ENCODE peak calls at places on chromosomes 5 and 9, in five cellular contexts. Y is CD4-positive, alpha-beta memory T cell; X is right atrium auricular region; T is heart right ventricle; H is heart left ventricle. Z is an unnamed sample.

GRCh38 chr5:140246378-140247122 is 56.4 kb downstream of the PFDN1 start:
- DNase-seq in X (peak; percentile 80), T (peak; percentile 59), H (peak; percentile 62), Y (no peak), Z (no peak)

GRCh38 chr9:80787636-80788035 is 901.7 kb downstream of the TLE1 start:
- DNase-seq in T (no peak), X (no peak), H (no peak), Y (no peak), Z (no peak)

GRCh38 chr5:32779754-32780415 is 68.8 kb downstream of the NPR3 start:
- DNase-seq in H (no peak), T (no peak), X (no peak), Y (no peak), Z (no peak)

GRCh38 chr9:134487066-134487710 is 154.4 kb upstream of the COL5A1 start:
- DNase-seq in Y (no peak), T (peak; percentile 1), H (peak; percentile 11), X (no peak), Z (no peak)

GRCh38 chr9:129276486-129277260 is 98.6 kb upstream of the IER5L start:
- DNase-seq in Y (no peak), H (peak; percentile 13), T (peak; percentile 3), X (no peak), Z (peak; percentile 22)

GRCh38 chr5:153938131-153938842 is 100.4 kb downstream of the FAM114A2 start:
- DNase-seq in X (no peak), Y (no peak), H (no peak), T (no peak), Z (no peak)

GRCh38 chr5:157772077-157772613 is 28.6 kb downstream of the LSM11 start:
- DNase-seq in T (no peak), X (no peak), H (no peak), Y (no peak), Z (no peak)

GRCh38 chr5:172102913-172103629 is 85.0 kb downstream of the STK10 start:
- DNase-seq in X (peak; percentile 87), T (peak; percentile 50), H (no peak), Y (no peak), Z (no peak)

GRCh38 chr5:139588962-139589361 is 27.8 kb downstream of the UBE2D2 start:
- DNase-seq in X (no peak), H (no peak), Y (no peak), T (no peak), Z (no peak)

GRCh38 chr5:135034186-135034962 is at the start of gene PITX1:
- DNase-seq in T (no peak), H (no peak), Y (no peak), X (no peak), Z (peak; percentile 75)

GRCh38 chr9:137786511-137786920 is 91.1 kb upstream of the CACNA1B start:
- DNase-seq in X (no peak), Y (no peak), T (no peak), H (no peak), Z (no peak)

GRCh38 chr5:59831341-59831989 is 62.1 kb downstream of the PDE4D start:
- DNase-seq in H (no peak), X (no peak), T (no peak), Y (no peak), Z (no peak)

GRCh38 chr9:112970939-112971338 is 41.1 kb downstream of the ZNF883 start:
- DNase-seq in Y (no peak), T (no peak), X (no peak), H (no peak), Z (no peak)

GRCh38 chr9:93648836-93649235 is 72.5 kb downstream of the PHF2 start:
- DNase-seq in T (no peak), X (peak; percentile 26), Y (no peak), H (peak; percentile 12), Z (no peak)

DNA sequence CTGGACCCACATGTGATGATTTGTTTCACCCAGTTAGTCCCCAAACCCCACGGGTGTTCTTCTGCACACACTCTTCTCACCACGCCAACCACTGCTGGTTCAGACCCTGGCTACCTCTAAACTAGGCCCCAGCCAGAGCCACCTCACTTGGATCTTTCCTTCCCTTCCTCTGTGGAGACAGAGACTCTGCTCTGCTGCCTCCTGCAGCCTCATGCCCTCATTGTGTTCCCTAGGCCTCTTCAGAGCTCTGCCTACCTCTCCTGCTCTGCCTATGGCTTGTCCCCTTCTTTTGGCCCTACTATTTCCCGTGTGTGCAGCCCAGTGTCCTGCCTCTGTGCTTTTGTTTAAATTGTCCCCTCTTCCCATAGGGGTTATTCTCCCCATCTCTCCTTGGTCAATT is 79.7 kb downstream of the ARHGAP26 start:
- DNase-seq in T (no peak), Y (no peak), X (no peak), H (no peak), Z (no peak)
- H3K4me1 ChIP-seq in T (peaks cover 81% of the 10 kb centered on the region), Y (peaks cover 14% of the 10 kb centered on the region), X (peaks cover 87% of the 10 kb centered on the region), H (peaks cover 38% of the 10 kb centered on the region), Z (peaks cover 20% of the 10 kb centered on the region)

GRCh38 chr5:141514330-141515111 is 25.6 kb downstream of the PCDHGC5 start:
- DNase-seq in T (no peak), X (no peak), H (no peak), Y (no peak), Z (no peak)
- H3K4me3 ChIP-seq in T (peak overlapping the region; percentile 54), X (peak overlapping the region; percentile 61), H (peak overlapping the region; percentile 67), Y (no peak overlapping the region), Z (no peak overlapping the region)

DNA sequence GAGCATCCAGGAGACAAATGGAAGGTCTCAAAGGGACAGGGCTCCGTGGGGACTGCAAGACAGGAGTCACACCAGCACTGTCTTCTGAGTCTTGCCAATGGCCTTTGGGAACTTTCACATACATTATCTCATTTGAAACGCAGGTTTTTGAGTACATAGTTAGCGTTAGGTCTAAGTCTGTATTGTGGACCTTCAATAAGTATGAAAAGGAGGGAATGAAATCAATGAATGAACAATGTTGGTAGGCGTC is 442 bp upstream of the DCTN4 start:
- DNase-seq in X (no peak), H (no peak), T (no peak), Y (no peak), Z (no peak)
- H3K4me1 ChIP-seq in X (peaks cover 33% of the 10 kb centered on the region), H (peaks cover 6% of the 10 kb centered on the region), T (peaks cover 27% of the 10 kb centered on the region), Y (peaks cover 26% of the 10 kb centered on the region), Z (peaks cover 9% of the 10 kb centered on the region)

GRCh38 chr9:109482391-109482916 is 15.7 kb downstream of the PTPN3 start:
- DNase-seq in X (no peak), H (no peak), T (no peak), Y (no peak), Z (no peak)

GRCh38 chr9:109481747-109482325 is 16.3 kb downstream of the PTPN3 start:
- DNase-seq in X (no peak), H (no peak), Y (no peak), T (no peak), Z (no peak)

GRCh38 chr9:109488791-109489492 is 9.2 kb downstream of the PTPN3 start:
- DNase-seq in Y (no peak), T (no peak), X (no peak), H (no peak), Z (peak; percentile 31)

GRCh38 chr9:109483771-109484442 is 14.2 kb downstream of the PTPN3 start:
- DNase-seq in T (no peak), H (no peak), Y (no peak), X (no peak), Z (no peak)

DNA sequence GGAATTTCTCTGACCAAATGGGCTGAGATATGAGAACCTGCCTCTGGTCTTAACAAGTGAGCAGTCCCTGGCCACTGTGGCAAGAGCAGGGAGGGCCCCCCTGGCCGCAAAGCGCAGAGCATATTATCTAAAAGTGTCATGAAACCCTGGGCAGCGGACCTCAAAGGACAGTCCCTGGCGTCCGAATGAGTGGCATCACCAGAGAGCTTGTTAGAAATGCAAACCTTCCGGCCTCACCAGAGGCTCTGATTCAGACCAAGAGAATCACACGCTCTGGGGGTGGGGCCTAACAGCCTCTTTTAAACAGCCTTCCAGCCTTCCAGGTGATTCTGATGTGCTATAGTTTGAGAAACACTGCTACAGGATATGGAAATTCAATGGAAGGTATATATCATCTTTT is 10.9 kb downstream of the PTPN3 start:
- DNase-seq in H (no peak), T (no peak), X (no peak), Y (no peak), Z (no peak)
- H3K4me3 ChIP-seq in H (no peak overlapping the region), T (no peak overlapping the region), X (no peak overlapping the region), Y (no peak overlapping the region), Z (no peak overlapping the region)

GRCh38 chr9:89436326-89436725 is 61.6 kb downstream of the SEMA4D start:
- DNase-seq in T (no peak), H (no peak), Y (no peak), X (no peak), Z (peak; percentile 35)

GRCh38 chr9:89433826-89434225 is 64.1 kb downstream of the SEMA4D start:
- DNase-seq in H (no peak), T (no peak), Y (no peak), X (no peak), Z (no peak)

GRCh38 chr9:89436963-89437625 is 60.8 kb downstream of the SEMA4D start:
- DNase-seq in Y (peak; percentile 78), H (no peak), T (no peak), X (no peak), Z (peak; percentile 88)

GRCh38 chr9:89434636-89435314 is 63.1 kb downstream of the SEMA4D start:
- DNase-seq in T (no peak), H (no peak), Y (no peak), X (no peak), Z (no peak)

DNA sequence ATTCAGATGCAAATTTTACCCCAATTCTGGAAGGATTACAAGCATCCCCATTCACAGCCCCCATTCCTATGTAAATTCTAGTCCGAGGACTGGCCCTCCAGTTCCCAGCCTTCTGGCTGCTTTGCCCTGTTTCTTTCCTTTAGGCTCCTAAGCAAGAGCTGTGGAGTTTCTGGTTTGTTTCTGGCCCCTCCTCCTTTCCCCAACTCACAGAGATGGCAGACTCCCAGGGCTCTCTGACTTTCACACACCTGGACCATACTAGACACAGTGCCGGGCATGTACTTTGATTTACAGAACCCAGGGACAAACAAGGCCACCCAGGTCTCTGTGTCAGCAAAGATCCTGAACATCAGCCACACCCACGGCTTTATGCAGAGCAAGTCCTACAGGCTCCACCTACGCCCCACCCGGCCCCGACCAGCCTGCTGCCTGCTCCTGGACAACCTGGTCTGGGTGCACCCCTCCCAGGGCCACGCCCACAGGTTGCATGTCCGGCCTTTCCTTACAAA is 62.5 kb downstream of the SEMA4D start:
- DNase-seq in H (no peak), Y (no peak), T (no peak), X (no peak), Z (peak; percentile 95)
- H3K4me1 ChIP-seq in H (no peaks in the 10 kb centered on the region), Y (peaks cover 99% of the 10 kb centered on the region), T (peaks cover 17% of the 10 kb centered on the region), X (peaks cover 31% of the 10 kb centered on the region), Z (peaks cover 63% of the 10 kb centered on the region)

GRCh38 chr9:79577969-79578723 is 6.4 kb downstream of the TLE4 start:
- DNase-seq in X (no peak), Y (no peak), H (no peak), T (no peak), Z (no peak)
- H3K4me3 ChIP-seq in X (peak overlapping the region; percentile 16), Y (no peak overlapping the region), H (peak overlapping the region; percentile 10), T (peak overlapping the region; percentile 10), Z (no peak overlapping the region)

GRCh38 chr9:125919565-125919964 is 172.4 kb downstream of the PBX3 start:
- DNase-seq in H (no peak), X (no peak), Y (no peak), T (no peak), Z (no peak)
- H3K4me1 ChIP-seq in H (no peaks in the 10 kb centered on the region), X (no peaks in the 10 kb centered on the region), Y (no peaks in the 10 kb centered on the region), T (no peaks in the 10 kb centered on the region), Z (no peaks in the 10 kb centered on the region)

Z was measured in mucosa of descending colon.